ENCODE peak calls at places on chromosomes 16 and 17, in nine cellular contexts. U, G, C, Q, D, Z, V, O and W are unnamed samples.

GRCh38 chr17:63246344-63246743 is 199.8 kb downstream of the CYB561 start:
- DNase-seq in G (no peak), V (no peak), O (no peak), U (no peak), Z (no peak), D (no peak), C (no peak), Q (no peak), W (no peak)

GRCh38 chr17:80095038-80095843 is 6.1 kb upstream of the GAA start:
- DNase-seq in Z (no peak), Q (no peak), D (peak), O (no peak), G (no peak), V (peak), U (no peak), C (no peak), W (no peak)

GRCh38 chr17:43003542-43004172 is 2.9 kb upstream of the IFI35 start:
- DNase-seq in V (no peak), Q (no peak), O (peak), G (no peak), Z (no peak), U (no peak), C (no peak), D (no peak), W (no peak)

GRCh38 chr16:81560979-81561657 is 116.5 kb downstream of the CMIP start:
- DNase-seq in G (no peak), U (no peak), V (no peak), O (no peak), Z (no peak), D (no peak), Q (no peak), C (no peak), W (no peak)

GRCh38 chr17:76213491-76213890 is 26.8 kb downstream of the RNF157 start:
- DNase-seq in O (no peak), C (no peak), V (no peak), D (no peak), G (no peak), Q (no peak), U (no peak), Z (no peak), W (peak)

GRCh38 chr16:69040144-69040909 is 65.1 kb upstream of the HAS3 start:
- DNase-seq in V (no peak), U (no peak), Q (no peak), C (no peak), G (no peak), O (no peak), D (peak), Z (no peak), W (no peak)

GRCh38 chr17:29855686-29856085 is 74.3 kb downstream of the SSH2 start:
- DNase-seq in D (no peak), G (no peak), Z (no peak), Q (no peak), O (no peak), U (no peak), V (no peak), C (no peak), W (no peak)

GRCh38 chr17:2177235-2177811 is 122.4 kb downstream of the HIC1 start:
- DNase-seq in G (no peak), Q (no peak), V (no peak), D (no peak), C (no peak), O (no peak), U (no peak), Z (no peak), W (no peak)

GRCh38 chr17:16100737-16101400 is 101.2 kb downstream of the TTC19 start:
- DNase-seq in V (no peak), U (no peak), C (no peak), Z (no peak), G (no peak), Q (no peak), O (no peak), D (no peak), W (no peak)

GRCh38 chr16:31427441-31428276 is 501 bp downstream of the COX6A2 start:
- DNase-seq in O (peak), Q (peak), V (peak), C (peak), D (peak), U (peak), Z (no peak), G (peak), W (no peak)

GRCh38 chr17:3722716-3723115 is 987 bp upstream of the HASPIN start:
- DNase-seq in D (no peak), G (no peak), V (no peak), O (no peak), Z (no peak), Q (no peak), C (no peak), U (no peak), W (no peak)

GRCh38 chr16:768428-768827 is 7.9 kb downstream of the MSLN start:
- DNase-seq in D (no peak), Q (no peak), C (no peak), V (no peak), O (no peak), Z (no peak), U (no peak), G (no peak), W (no peak)

GRCh38 chr17:869567-870530 is 87.7 kb downstream of the MRM3 start:
- DNase-seq in C (no peak), G (no peak), Q (peak), O (peak), U (no peak), D (peak), Z (no peak), V (no peak), W (no peak)

GRCh38 chr16:27364493-27365141 is 37.4 kb upstream of the IL21R start:
- DNase-seq in G (peak), U (peak), O (no peak), Z (no peak), C (no peak), D (no peak), V (no peak), Q (no peak), W (no peak)

GRCh38 chr16:3625911-3626732 is 14.7 kb upstream of the SLX4 start:
- DNase-seq in V (no peak), Q (no peak), D (no peak), G (no peak), U (no peak), O (no peak), Z (no peak), C (no peak), W (no peak)

GRCh38 chr17:81498953-81499600 is 13.5 kb downstream of the ACTG1 start:
- DNase-seq in U (no peak), V (no peak), O (no peak), Q (no peak), D (no peak), C (no peak), Z (no peak), G (no peak), W (no peak)

GRCh38 chr17:32010114-32010513 is 2.9 kb downstream of the LRRC37B start:
- DNase-seq in D (no peak), G (no peak), V (no peak), U (no peak), Q (no peak), O (no peak), C (no peak), Z (no peak), W (no peak)
- TF ChIP-seq POLR2A in D (no peak), G (no peak), V (no peak), U (no peak), Q (no peak), O (no peak), C (no peak), Z (no peak), W (no peak)

GRCh38 chr17:61456688-61457225 is 4.5 kb downstream of the TBX4 start:
- DNase-seq in Q (peak), O (no peak), G (no peak), V (no peak), Z (peak), C (no peak), D (peak), U (no peak), W (no peak)

GRCh38 chr17:61457226-61457983 is 5.2 kb downstream of the TBX4 start:
- DNase-seq in Q (peak), Z (peak), O (no peak), C (no peak), U (no peak), G (no peak), D (peak), V (no peak), W (no peak)

GRCh38 chr17:61459434-61459809 is 7.2 kb downstream of the TBX4 start:
- DNase-seq in Z (no peak), O (no peak), D (no peak), C (no peak), U (no peak), V (no peak), Q (no peak), G (no peak), W (no peak)

GRCh38 chr17:61458491-61459433 is 6.5 kb downstream of the TBX4 start:
- DNase-seq in Z (no peak), G (no peak), D (peak), O (no peak), V (no peak), C (no peak), U (no peak), Q (peak), W (no peak)

GRCh38 chr17:61458000-61458399 is 5.8 kb downstream of the TBX4 start:
- DNase-seq in U (no peak), Q (peak), O (no peak), Z (no peak), V (no peak), D (peak), C (no peak), G (no peak), W (no peak)
- H3K4me3 ChIP-seq in U (no peak), Q (no peak), O (no peak), Z (no peak), V (no peak), D (no peak), C (no peak), G (no peak), W (no peak)

GRCh38 chr16:71626858-71627213 is 852 bp downstream of the MARVELD3 start:
- DNase-seq in Q (no peak), U (peak), O (no peak), G (peak), Z (no peak), D (no peak), C (peak), V (no peak), W (no peak)
- TF ChIP-seq POLR2A in Q (no peak), U (no peak), O (no peak), G (peak), Z (no peak), D (no peak), C (no peak), V (no peak), W (no peak)

GRCh38 chr17:41972571-41973411 is 6.2 kb downstream of the CNP start:
- DNase-seq in G (no peak), Z (no peak), U (peak), Q (no peak), C (peak), D (no peak), V (no peak), O (peak), W (no peak)
- H3K4me3 ChIP-seq in G (no peak), Z (no peak), U (no peak), Q (no peak), C (no peak), D (no peak), V (no peak), O (no peak), W (no peak)

DNA sequence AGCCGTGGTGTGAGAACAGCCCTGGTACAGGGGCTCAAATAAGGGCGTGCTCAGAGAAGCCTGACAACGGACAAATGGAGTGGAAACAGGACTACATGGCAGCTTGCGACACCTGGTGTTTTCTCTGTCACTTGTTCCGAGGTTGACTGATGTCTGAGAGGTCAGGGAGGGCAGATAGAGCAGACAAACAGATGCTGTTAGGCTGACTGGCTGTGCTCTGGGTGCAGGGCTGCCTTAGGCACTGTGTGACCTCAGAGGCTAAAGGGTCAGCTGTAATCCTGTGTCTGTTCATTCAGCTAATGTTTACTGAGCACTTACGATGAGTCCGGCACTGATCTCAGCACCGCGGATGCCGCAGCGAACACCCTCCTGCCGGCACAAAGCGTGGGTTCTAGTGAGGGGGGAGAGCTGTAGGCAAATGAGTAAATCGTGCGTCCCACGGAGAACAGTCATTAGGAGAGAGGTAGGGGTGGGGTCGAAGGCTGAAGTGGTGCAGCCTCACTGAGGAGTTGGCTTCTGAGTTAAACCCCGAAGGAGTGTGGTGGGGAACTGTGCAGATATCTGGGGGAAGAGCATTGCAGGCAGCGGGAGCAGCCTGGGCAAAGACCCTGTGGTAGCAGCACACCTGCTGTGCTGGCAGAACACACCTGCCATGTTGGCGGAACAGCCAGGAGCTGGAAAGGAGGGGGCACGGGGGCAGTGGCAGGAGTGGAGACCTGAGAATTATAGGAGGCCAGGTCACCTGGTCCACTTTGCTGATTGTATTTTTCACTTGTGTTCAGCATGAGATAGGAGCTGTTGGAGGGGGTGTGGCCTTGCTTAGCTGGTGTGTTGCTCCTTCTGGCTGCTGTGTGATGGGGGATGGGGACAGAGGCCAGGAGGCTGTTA is 35.0 kb downstream of the GPT2 start:
- DNase-seq in G (peak), U (peak), V (no peak), Q (no peak), D (no peak), Z (no peak), O (no peak), C (no peak), W (no peak)
- TF ChIP-seq POLR2A in G (no peak), U (no peak), V (no peak), Q (no peak), D (no peak), Z (no peak), O (no peak), C (no peak), W (no peak)

GRCh38 chr16:56482667-56483236 is 31.4 kb downstream of the OGFOD1 start:
- DNase-seq in Q (no peak), C (no peak), Z (no peak), G (no peak), D (no peak), V (no peak), U (no peak), O (no peak), W (no peak)
- H3K4me3 ChIP-seq in Q (no peak), C (no peak), Z (no peak), G (no peak), D (no peak), V (no peak), U (no peak), O (no peak), W (no peak)